ENCODE peak calls at places on chromosomes 7 and 10, in eight cellular contexts. Y, S, N, E, B, M, Q and A are unnamed samples. For H3K4me1, the result is how much of the 10 kb centered on the place peaks cover.

GRCh38 chr10:33611423-33611822 is 277.0 kb upstream of the NRP1 start:
- DNase-seq in S (no peak), Q (no peak), Y (no peak), M (no peak), B (no peak), N (no peak), E (no peak), A (no peak)

GRCh38 chr10:114045071-114045737 is 1.5 kb downstream of the ADRB1 start:
- DNase-seq in S (no peak), M (peak), Q (peak), E (peak), B (no peak), Y (peak), N (no peak), A (peak)

GRCh38 chr10:36766921-36767320 is 358.5 kb upstream of the ANKRD30A start:
- DNase-seq in Y (no peak), N (no peak), E (no peak), M (no peak), S (no peak), B (no peak), Q (no peak), A (no peak)

GRCh38 chr7:1263391-1263951 is 30.8 kb downstream of the UNCX start:
- DNase-seq in Q (no peak), Y (no peak), S (no peak), M (no peak), N (no peak), B (peak), E (no peak), A (no peak)

GRCh38 chr10:44195120-44196007 is 189.5 kb downstream of the CXCL12 start:
- DNase-seq in S (peak), Y (peak), E (peak), B (no peak), Q (peak), N (no peak), M (peak), A (no peak)

GRCh38 chr7:94511763-94512162 is 2.2 kb downstream of the CASD1 start:
- DNase-seq in Y (no peak), N (no peak), M (no peak), B (no peak), Q (no peak), S (no peak), E (no peak), A (no peak)

GRCh38 chr7:43441217-43441616 is 141.7 kb upstream of the STK17A start:
- DNase-seq in E (no peak), Y (no peak), M (no peak), N (no peak), B (no peak), S (no peak), Q (no peak), A (no peak)

GRCh38 chr10:35194906-35195305 is 68.3 kb downstream of the CREM start:
- DNase-seq in E (no peak), N (peak), B (peak), Q (no peak), S (no peak), M (peak), Y (no peak), A (peak)

GRCh38 chr10:43226851-43227845 is 39.7 kb downstream of the RASGEF1A start:
- DNase-seq in M (no peak), N (no peak), Y (no peak), B (peak), E (peak), Q (peak), S (no peak), A (no peak)

GRCh38 chr10:31320179-31320597 is 1.2 kb downstream of the ZEB1 start:
- DNase-seq in N (peak), E (peak), Y (peak), M (peak), Q (peak), B (peak), S (no peak), A (peak)

GRCh38 chr7:92714767-92715166 is 121.6 kb downstream of the CDK6 start:
- DNase-seq in S (no peak), Q (no peak), Y (no peak), E (no peak), N (no peak), M (no peak), B (no peak), A (no peak)

GRCh38 chr10:2439983-2440382 is 627.4 kb upstream of the PFKP start:
- DNase-seq in M (no peak), Y (no peak), Q (no peak), B (no peak), N (no peak), E (no peak), S (no peak), A (no peak)

GRCh38 chr7:150389532-150389816 is 10.3 kb downstream of the ZNF775 start:
- DNase-seq in N (no peak), S (no peak), E (no peak), B (no peak), Q (no peak), M (no peak), Y (no peak), A (no peak)

GRCh38 chr7:100875356-100875751 is 451 bp downstream of the SRRT start:
- DNase-seq in B (no peak), M (peak), Q (no peak), Y (no peak), N (peak), S (no peak), E (peak), A (no peak)

GRCh38 chr7:68309806-68310205 is 1288.5 kb upstream of the AUTS2 start:
- DNase-seq in Y (no peak), B (no peak), N (no peak), M (no peak), Q (no peak), E (no peak), S (no peak), A (no peak)

GRCh38 chr10:35961501-35961900 is 319.4 kb upstream of the FZD8 start:
- DNase-seq in Y (no peak), Q (no peak), M (no peak), E (no peak), N (no peak), B (no peak), S (no peak), A (no peak)

GRCh38 chr7:106283831-106284515 is 810 bp downstream of the NAMPT start:
- DNase-seq in E (peak), Q (peak), M (peak), S (peak), B (no peak), Y (peak), N (peak), A (peak)

GRCh38 chr7:106282852-106283251 is 1.9 kb downstream of the NAMPT start:
- DNase-seq in Q (no peak), E (no peak), B (no peak), S (no peak), Y (no peak), N (no peak), M (no peak), A (no peak)

GRCh38 chr7:106284516-106285050 is at the start of gene NAMPT:
- DNase-seq in E (peak), Q (peak), B (peak), M (peak), N (peak), Y (peak), S (peak), A (no peak)

GRCh38 chr7:106282374-106282773 is 2.4 kb downstream of the NAMPT start:
- DNase-seq in M (no peak), S (no peak), B (no peak), Q (no peak), N (no peak), E (no peak), Y (no peak), A (no peak)

GRCh38 chr7:106283501-106283830 is 1.3 kb downstream of the NAMPT start:
- DNase-seq in Q (no peak), E (no peak), B (no peak), Y (no peak), N (no peak), S (no peak), M (no peak), A (no peak)
- H3K4me1 ChIP-seq in Q (under half), E (under half), B (under half), Y (under half), N (under half), S (under half), M (under half), A (under half)

GRCh38 chr10:110500515-110500905 is 2.8 kb downstream of the DUSP5 start:
- DNase-seq in Y (no peak), E (no peak), N (no peak), Q (no peak), S (no peak), B (no peak), M (peak), A (no peak)

GRCh38 chr10:110501142-110501937 is 3.6 kb downstream of the DUSP5 start:
- DNase-seq in B (peak), Y (peak), E (peak), S (peak), N (no peak), Q (peak), M (peak), A (no peak)

GRCh38 chr10:110498982-110499795 is 1.5 kb downstream of the DUSP5 start:
- DNase-seq in N (peak), E (peak), Q (peak), M (peak), B (peak), S (no peak), Y (peak), A (no peak)

GRCh38 chr10:110498087-110498981 is 627 bp downstream of the DUSP5 start:
- DNase-seq in E (peak), M (peak), B (peak), Q (peak), S (peak), Y (peak), N (peak), A (peak)

DNA sequence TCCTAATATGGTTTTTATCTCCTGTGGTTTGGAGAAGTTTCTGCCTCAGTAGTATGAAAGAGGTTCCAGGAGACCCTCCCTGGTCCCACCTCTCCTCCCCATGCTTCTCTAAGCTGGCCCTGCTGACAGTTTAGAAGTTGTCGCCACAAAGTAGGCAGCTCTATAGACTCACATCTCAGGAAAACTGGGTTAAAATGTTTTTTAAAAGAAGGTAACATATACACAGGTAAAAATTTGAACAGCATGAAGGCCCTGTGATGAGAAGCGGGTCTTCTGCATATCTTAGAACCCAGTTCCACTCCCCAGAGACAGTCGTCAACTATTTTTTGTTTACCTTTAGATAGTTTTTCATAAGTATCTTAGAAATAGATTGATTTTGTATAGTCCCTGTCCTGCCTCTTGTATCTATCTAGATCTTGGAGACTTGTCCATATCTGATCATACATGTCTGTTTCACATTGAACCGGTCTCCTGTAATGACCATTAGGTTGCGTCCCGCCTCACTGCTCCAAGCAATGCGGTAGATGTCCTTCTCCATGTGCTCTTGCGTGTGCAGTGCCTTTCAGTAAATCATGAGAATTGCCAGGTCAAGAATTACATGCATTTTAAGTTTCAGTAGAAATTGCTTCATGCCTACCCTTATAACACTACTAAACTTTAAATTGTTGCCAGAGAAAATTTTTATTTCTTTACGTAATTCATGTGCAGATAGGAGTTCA is 2.2 kb downstream of the DUSP5 start:
- DNase-seq in B (no peak), E (no peak), S (no peak), Y (no peak), Q (no peak), N (no peak), M (no peak), A (no peak)
- H3K4me3 ChIP-seq in B (no peak), E (no peak), S (peak), Y (peak), Q (no peak), N (no peak), M (no peak), A (no peak)

DNA sequence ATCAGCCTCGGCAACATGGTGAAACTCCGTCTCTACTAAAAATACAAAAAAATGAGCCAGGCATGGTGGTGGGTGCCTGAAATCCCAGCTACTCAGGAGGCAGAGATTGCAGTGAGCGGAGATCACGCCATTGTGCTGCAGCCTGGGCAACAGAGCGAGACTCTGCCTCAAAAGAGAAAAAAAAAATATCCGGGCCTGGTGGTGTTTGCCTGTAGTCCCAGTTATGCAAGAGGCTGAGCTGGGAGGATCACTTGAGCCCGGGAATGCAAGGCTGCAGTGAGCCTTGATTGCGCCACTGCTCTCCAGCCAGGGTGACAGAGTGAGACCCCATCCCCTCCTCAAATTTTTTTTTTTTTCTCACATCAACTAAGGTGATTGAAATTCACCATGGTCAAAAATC is 42.8 kb downstream of the CDC123 start:
- DNase-seq in Q (no peak), E (no peak), Y (no peak), S (no peak), M (no peak), B (no peak), N (no peak), A (no peak)
- H3K4me1 ChIP-seq in Q (under half), E (under half), Y (under half), S (under half), M (under half), B (under half), N (under half), A (under half)

GRCh38 chr10:88270871-88271713 is 312.0 kb downstream of the RNLS start:
- DNase-seq in Q (no peak), S (no peak), E (no peak), M (no peak), Y (no peak), N (peak), B (peak), A (peak)
- H3K4me3 ChIP-seq in Q (no peak), S (no peak), E (no peak), M (no peak), Y (no peak), N (no peak), B (no peak), A (no peak)

GRCh38 chr10:97138777-97139317 is 46.9 kb downstream of the SLIT1 start:
- DNase-seq in Q (no peak), B (no peak), Y (no peak), N (no peak), E (no peak), S (no peak), M (no peak), A (no peak)
- H3K4me1 ChIP-seq in Q (under half), B (under half), Y (under half), N (under half), E (under half), S (under half), M (under half), A (under half)

DNA sequence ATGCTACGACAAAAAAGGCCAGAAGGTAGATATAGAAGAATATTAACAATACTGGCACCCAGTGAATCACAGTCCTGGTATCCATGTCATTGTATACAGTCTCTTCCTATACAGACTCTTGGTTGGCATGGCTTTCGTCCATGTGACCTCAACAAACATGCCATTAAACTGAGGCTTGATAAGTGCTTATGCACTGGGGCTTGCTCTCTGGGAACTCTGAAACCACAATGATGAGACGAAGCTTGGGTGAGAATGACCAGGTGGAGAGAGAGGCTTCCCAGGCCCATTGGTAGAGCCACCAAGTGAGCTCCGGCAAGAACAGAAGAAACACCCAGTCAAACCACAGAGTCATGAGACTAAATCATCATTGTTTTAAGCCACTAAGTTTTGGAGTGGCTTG is 33.2 kb downstream of the PNPLA8 start:
- DNase-seq in B (no peak), N (no peak), Y (no peak), E (no peak), Q (peak), S (no peak), M (no peak), A (no peak)
- H3K4me3 ChIP-seq in B (no peak), N (no peak), Y (no peak), E (no peak), Q (no peak), S (no peak), M (no peak), A (no peak)

GRCh38 chr10:93378039-93378438 is 104.1 kb downstream of the MYOF start:
- DNase-seq in B (no peak), E (no peak), Y (no peak), N (no peak), Q (no peak), S (no peak), M (no peak), A (no peak)

GRCh38 chr10:93379366-93380042 is 102.6 kb downstream of the MYOF start:
- DNase-seq in Q (no peak), Y (no peak), S (no peak), M (no peak), E (no peak), B (peak), N (no peak), A (no peak)

GRCh38 chr10:93383562-93383981 is 98.6 kb downstream of the MYOF start:
- DNase-seq in N (no peak), M (no peak), Q (no peak), S (no peak), B (no peak), E (no peak), Y (no peak), A (no peak)

GRCh38 chr10:93376372-93377296 is 105.5 kb downstream of the MYOF start:
- DNase-seq in Y (peak), B (peak), E (peak), M (peak), Q (peak), N (peak), S (no peak), A (no peak)

GRCh38 chr10:93380043-93380565 is 102.0 kb downstream of the MYOF start:
- DNase-seq in B (no peak), S (no peak), Q (no peak), M (no peak), Y (no peak), E (no peak), N (no peak), A (no peak)
- H3K4me1 ChIP-seq in B (under half), S (under half), Q (under half), M (under half), Y (under half), E (under half), N (under half), A (under half)

GRCh38 chr7:135978624-135979023 is 1.5 kb upstream of the MTPN start:
- DNase-seq in E (no peak), B (no peak), Q (no peak), S (no peak), M (no peak), N (no peak), Y (no peak), A (no peak)

GRCh38 chr7:135980665-135981180 is 3.6 kb upstream of the MTPN start:
- DNase-seq in Y (peak), M (no peak), B (peak), Q (no peak), E (no peak), N (peak), S (no peak), A (peak)

GRCh38 chr7:135977742-135978066 is 545 bp upstream of the MTPN start:
- DNase-seq in Y (no peak), Q (no peak), B (no peak), S (no peak), N (no peak), E (no peak), M (no peak), A (no peak)

GRCh38 chr7:135981958-135982646 is 4.9 kb upstream of the MTPN start:
- DNase-seq in Y (no peak), B (no peak), N (peak), S (no peak), E (no peak), Q (no peak), M (no peak), A (no peak)

DNA sequence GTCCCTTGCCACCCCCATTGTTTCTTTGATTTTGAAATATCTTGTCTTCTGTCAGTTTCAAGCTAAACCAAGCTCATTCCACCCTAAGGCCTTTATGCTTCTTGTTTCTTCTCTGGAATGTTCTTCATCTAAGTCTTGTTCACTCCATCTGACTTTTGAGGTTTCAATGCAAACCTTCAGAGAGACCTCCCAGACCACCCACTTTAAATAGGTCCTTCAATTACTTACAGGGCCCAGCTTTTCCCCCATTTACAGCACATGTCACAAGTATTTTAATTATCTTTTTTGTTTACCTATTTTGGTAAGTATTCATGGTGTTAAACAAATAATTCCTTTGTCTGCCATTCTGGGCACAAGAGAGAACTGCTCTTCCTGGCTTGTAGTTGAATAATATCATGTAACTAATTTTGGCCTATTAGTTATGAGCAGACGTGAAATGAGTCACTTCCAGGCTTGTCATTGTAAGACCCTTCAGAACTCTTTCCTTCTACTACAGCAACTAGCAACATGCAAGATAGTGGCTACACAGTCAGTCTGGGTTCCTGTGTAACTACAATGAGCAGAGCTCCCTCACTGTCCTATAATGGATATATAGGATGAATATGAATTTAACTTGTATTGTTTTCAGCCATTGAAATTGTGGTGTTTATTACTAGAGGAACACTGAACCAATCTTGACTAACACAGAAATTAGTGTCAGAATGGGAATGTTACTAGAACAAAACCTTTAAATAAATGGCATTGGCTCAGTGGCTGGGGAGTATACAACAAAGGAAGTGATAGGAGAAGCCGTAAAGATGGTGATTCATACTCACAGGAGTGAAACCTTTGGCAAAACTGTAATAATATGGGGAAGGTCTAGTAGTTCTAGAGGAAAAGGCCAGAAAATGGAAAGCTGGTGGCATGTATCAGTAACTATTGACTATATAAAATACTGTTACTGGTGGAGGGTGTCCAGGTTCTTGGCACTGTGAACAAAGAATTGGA is 2.8 kb upstream of the MTPN start:
- DNase-seq in M (no peak), S (no peak), E (no peak), N (no peak), B (no peak), Q (no peak), Y (no peak), A (no peak)
- H3K4me3 ChIP-seq in M (no peak), S (no peak), E (no peak), N (peak), B (peak), Q (no peak), Y (no peak), A (peak)

GRCh38 chr7:138065827-138066226 is 10.4 kb upstream of the AKR1D1 start:
- DNase-seq in N (no peak), Q (no peak), S (no peak), B (no peak), E (no peak), Y (no peak), M (no peak), A (no peak)
- H3K4me1 ChIP-seq in N (under half), Q (under half), S (under half), B (under half), E (under half), Y (under half), M (under half), A (under half)